ENCODE peak calls at places on chromosomes 16 and 17, in four cellular contexts. One of them, this sample, is unnamed.

GRCh38 chr17:39800540-39800939 is 62.8 kb downstream of the GRB7 start:
- DNase-seq in cardiac fibroblast: no peak
- DNase-seq in mammary epithelial cell: peak; percentile 78
- DNase-seq in astrocyte: no peak
- DNase-seq in this sample: no peak

GRCh38 chr17:27593232-27593856 is 37.6 kb upstream of the LGALS9 start:
- DNase-seq in astrocyte: no peak
- DNase-seq in cardiac fibroblast: no peak
- DNase-seq in mammary epithelial cell: no peak
- DNase-seq in this sample: no peak

GRCh38 chr16:19218581-19218980 is 50.5 kb downstream of the SYT17 start:
- DNase-seq in astrocyte: no peak
- DNase-seq in mammary epithelial cell: no peak
- DNase-seq in cardiac fibroblast: no peak
- DNase-seq in this sample: no peak

GRCh38 chr16:31083081-31083480 is 5.7 kb downstream of the PRSS53 start:
- DNase-seq in mammary epithelial cell: no peak
- DNase-seq in astrocyte: no peak
- DNase-seq in cardiac fibroblast: no peak
- DNase-seq in this sample: no peak

GRCh38 chr16:88782454-88783390 is 2.3 kb downstream of the PIEZO1 start:
- DNase-seq in astrocyte: peak; percentile 74
- DNase-seq in cardiac fibroblast: peak; percentile 40
- DNase-seq in mammary epithelial cell: peak; percentile 94
- DNase-seq in this sample: peak; percentile 79

GRCh38 chr17:36877774-36878173 is 59.5 kb upstream of the LHX1 start:
- DNase-seq in cardiac fibroblast: peak; percentile 43
- DNase-seq in astrocyte: peak; percentile 15
- DNase-seq in mammary epithelial cell: no peak
- DNase-seq in this sample: no peak

GRCh38 chr16:2451851-2452320 is 8.0 kb upstream of the TEDC2 start:
- DNase-seq in cardiac fibroblast: no peak
- DNase-seq in mammary epithelial cell: no peak
- DNase-seq in astrocyte: no peak
- DNase-seq in this sample: no peak

GRCh38 chr16:11407047-11407982 is 62.1 kb downstream of the RMI2 start:
- DNase-seq in mammary epithelial cell: peak; percentile 65
- DNase-seq in cardiac fibroblast: peak; percentile 83
- DNase-seq in astrocyte: peak; percentile 45
- DNase-seq in this sample: peak; percentile 72

GRCh38 chr17:37608369-37609169 is 649 bp downstream of the SYNRG start:
- DNase-seq in mammary epithelial cell: peak; percentile 20
- DNase-seq in astrocyte: peak; percentile 36
- DNase-seq in cardiac fibroblast: peak; percentile 45
- DNase-seq in this sample: peak; percentile 9

GRCh38 chr17:67212716-67213417 is 32.1 kb downstream of the HELZ start:
- DNase-seq in cardiac fibroblast: peak; percentile 58
- DNase-seq in astrocyte: peak; percentile 78
- DNase-seq in mammary epithelial cell: peak; percentile 28
- DNase-seq in this sample: peak; percentile 56

GRCh38 chr17:48752399-48753288 is 24.1 kb upstream of the HOXB13 start:
- DNase-seq in mammary epithelial cell: no peak
- DNase-seq in astrocyte: no peak
- DNase-seq in cardiac fibroblast: no peak
- DNase-seq in this sample: no peak

GRCh38 chr17:48755346-48755745 is 26.8 kb upstream of the HOXB13 start:
- DNase-seq in mammary epithelial cell: no peak
- DNase-seq in astrocyte: no peak
- DNase-seq in cardiac fibroblast: no peak
- DNase-seq in this sample: no peak

GRCh38 chr17:48756816-48757215 is 28.3 kb upstream of the HOXB13 start:
- DNase-seq in astrocyte: no peak
- DNase-seq in cardiac fibroblast: no peak
- DNase-seq in mammary epithelial cell: no peak
- DNase-seq in this sample: no peak

GRCh38 chr17:48753794-48754499 is 25.4 kb upstream of the HOXB13 start:
- DNase-seq in astrocyte: no peak
- DNase-seq in mammary epithelial cell: no peak
- DNase-seq in cardiac fibroblast: no peak
- DNase-seq in this sample: peak; percentile 19

GRCh38 chr17:48754500-48755261 is 26.1 kb upstream of the HOXB13 start:
- DNase-seq in mammary epithelial cell: no peak
- DNase-seq in astrocyte: no peak
- DNase-seq in cardiac fibroblast: no peak
- DNase-seq in this sample: no peak
- TF ChIP-seq CTCF in mammary epithelial cell: no peak
- TF ChIP-seq CTCF in astrocyte: no peak
- TF ChIP-seq CTCF in cardiac fibroblast: no peak
- TF ChIP-seq CTCF in this sample: no peak

GRCh38 chr16:48420437-48420836 is 35.2 kb upstream of the SIAH1 start:
- DNase-seq in cardiac fibroblast: no peak
- DNase-seq in astrocyte: no peak
- DNase-seq in mammary epithelial cell: peak; percentile 15
- DNase-seq in this sample: no peak
- TF ChIP-seq CTCF in cardiac fibroblast: no peak
- TF ChIP-seq CTCF in astrocyte: no peak
- TF ChIP-seq CTCF in mammary epithelial cell: no peak
- TF ChIP-seq CTCF in this sample: no peak

GRCh38 chr17:18110636-18111145 is 2.1 kb downstream of the MYO15A start:
- DNase-seq in mammary epithelial cell: no peak
- DNase-seq in astrocyte: no peak
- DNase-seq in cardiac fibroblast: no peak
- DNase-seq in this sample: no peak
- TF ChIP-seq CTCF in mammary epithelial cell: no peak
- TF ChIP-seq CTCF in astrocyte: no peak
- TF ChIP-seq CTCF in cardiac fibroblast: no peak
- TF ChIP-seq CTCF in this sample: no peak

GRCh38 chr16:17027488-17028129 is 443.2 kb downstream of the XYLT1 start:
- DNase-seq in astrocyte: no peak
- DNase-seq in mammary epithelial cell: no peak
- DNase-seq in cardiac fibroblast: no peak
- DNase-seq in this sample: no peak
- TF ChIP-seq CTCF in astrocyte: no peak
- TF ChIP-seq CTCF in mammary epithelial cell: no peak
- TF ChIP-seq CTCF in cardiac fibroblast: no peak
- TF ChIP-seq CTCF in this sample: no peak

GRCh38 chr17:2388020-2388704 is 12.7 kb downstream of the MNT start:
- DNase-seq in cardiac fibroblast: no peak
- DNase-seq in mammary epithelial cell: no peak
- DNase-seq in astrocyte: no peak
- DNase-seq in this sample: no peak

GRCh38 chr17:2386400-2387085 is 14.3 kb downstream of the MNT start:
- DNase-seq in astrocyte: no peak
- DNase-seq in cardiac fibroblast: no peak
- DNase-seq in mammary epithelial cell: no peak
- DNase-seq in this sample: no peak

GRCh38 chr17:2387086-2388019 is 13.5 kb downstream of the MNT start:
- DNase-seq in mammary epithelial cell: no peak
- DNase-seq in cardiac fibroblast: no peak
- DNase-seq in astrocyte: no peak
- DNase-seq in this sample: no peak

GRCh38 chr17:2390199-2390880 is 10.5 kb downstream of the MNT start:
- DNase-seq in mammary epithelial cell: no peak
- DNase-seq in cardiac fibroblast: peak; percentile 45
- DNase-seq in astrocyte: no peak
- DNase-seq in this sample: no peak

DNA sequence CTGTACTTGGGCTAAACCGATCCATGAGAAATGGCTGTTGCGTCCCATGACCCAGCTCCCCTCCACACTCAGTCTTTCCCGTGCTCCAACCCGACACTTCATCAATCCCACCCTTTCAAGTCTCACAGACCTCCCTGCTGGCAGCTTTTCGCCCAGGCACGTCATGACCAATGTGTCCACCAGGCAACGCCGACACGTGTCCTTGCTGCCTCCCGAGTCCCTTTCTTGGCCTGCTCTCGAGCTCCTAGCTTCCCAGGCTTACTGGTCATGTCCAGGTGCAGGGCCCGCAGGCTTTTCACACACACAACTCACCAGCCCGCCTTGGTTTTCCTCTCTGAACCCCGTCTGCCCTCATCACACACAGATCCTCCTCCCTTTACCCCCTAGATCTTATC is 12.2 kb downstream of the MNT start:
- DNase-seq in mammary epithelial cell: no peak
- DNase-seq in cardiac fibroblast: no peak
- DNase-seq in astrocyte: no peak
- DNase-seq in this sample: no peak
- TF ChIP-seq CTCF in mammary epithelial cell: no peak
- TF ChIP-seq CTCF in cardiac fibroblast: no peak
- TF ChIP-seq CTCF in astrocyte: no peak
- TF ChIP-seq CTCF in this sample: peak; percentile 24

DNA sequence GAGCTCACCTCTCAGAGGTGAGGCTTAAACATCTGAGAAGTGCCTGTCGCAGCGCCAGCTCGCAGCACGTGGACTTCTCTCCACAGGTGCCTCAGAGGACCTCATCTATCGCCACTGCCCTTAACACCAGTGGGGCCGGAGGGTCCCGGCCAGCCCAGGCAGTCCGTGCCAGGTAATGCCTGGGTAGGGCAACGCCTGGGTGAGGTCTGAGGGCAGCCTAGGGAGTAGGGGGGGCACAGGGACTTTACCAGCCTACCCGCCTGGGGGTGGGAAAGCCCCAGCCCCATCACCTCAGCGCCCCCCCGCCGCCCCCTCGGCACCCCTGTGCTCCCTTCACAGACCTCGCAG is 7.3 kb upstream of the C17orf107 start:
- DNase-seq in mammary epithelial cell: no peak
- DNase-seq in cardiac fibroblast: no peak
- DNase-seq in astrocyte: no peak
- DNase-seq in this sample: no peak
- TF ChIP-seq CTCF in mammary epithelial cell: no peak
- TF ChIP-seq CTCF in cardiac fibroblast: no peak
- TF ChIP-seq CTCF in astrocyte: no peak
- TF ChIP-seq CTCF in this sample: no peak

GRCh38 chr17:47725446-47726109 is 7.5 kb upstream of the TBX21 start:
- DNase-seq in cardiac fibroblast: no peak
- DNase-seq in astrocyte: no peak
- DNase-seq in mammary epithelial cell: no peak
- DNase-seq in this sample: no peak
- TF ChIP-seq CTCF in cardiac fibroblast: peak; percentile 4
- TF ChIP-seq CTCF in astrocyte: no peak
- TF ChIP-seq CTCF in mammary epithelial cell: no peak
- TF ChIP-seq CTCF in this sample: peak; percentile 30

GRCh38 chr17:75587718-75588545 is at the start of gene MYO15B:
- DNase-seq in cardiac fibroblast: peak; percentile 12
- DNase-seq in mammary epithelial cell: no peak
- DNase-seq in astrocyte: no peak
- DNase-seq in this sample: no peak

GRCh38 chr17:75588546-75589016 is 981 bp downstream of the MYO15B start:
- DNase-seq in astrocyte: no peak
- DNase-seq in cardiac fibroblast: no peak
- DNase-seq in mammary epithelial cell: no peak
- DNase-seq in this sample: no peak

GRCh38 chr17:75589919-75590303 is 2.3 kb downstream of the MYO15B start:
- DNase-seq in astrocyte: no peak
- DNase-seq in mammary epithelial cell: no peak
- DNase-seq in cardiac fibroblast: no peak
- DNase-seq in this sample: no peak

GRCh38 chr17:75590314-75590761 is 2.7 kb downstream of the MYO15B start:
- DNase-seq in mammary epithelial cell: no peak
- DNase-seq in astrocyte: no peak
- DNase-seq in cardiac fibroblast: no peak
- DNase-seq in this sample: no peak

GRCh38 chr17:75589017-75589918 is 1.7 kb downstream of the MYO15B start:
- DNase-seq in astrocyte: peak; percentile 36
- DNase-seq in cardiac fibroblast: peak; percentile 89
- DNase-seq in mammary epithelial cell: peak; percentile 64
- DNase-seq in this sample: peak; percentile 66
- TF ChIP-seq CTCF in astrocyte: no peak
- TF ChIP-seq CTCF in cardiac fibroblast: no peak
- TF ChIP-seq CTCF in mammary epithelial cell: no peak
- TF ChIP-seq CTCF in this sample: peak; percentile 83

DNA sequence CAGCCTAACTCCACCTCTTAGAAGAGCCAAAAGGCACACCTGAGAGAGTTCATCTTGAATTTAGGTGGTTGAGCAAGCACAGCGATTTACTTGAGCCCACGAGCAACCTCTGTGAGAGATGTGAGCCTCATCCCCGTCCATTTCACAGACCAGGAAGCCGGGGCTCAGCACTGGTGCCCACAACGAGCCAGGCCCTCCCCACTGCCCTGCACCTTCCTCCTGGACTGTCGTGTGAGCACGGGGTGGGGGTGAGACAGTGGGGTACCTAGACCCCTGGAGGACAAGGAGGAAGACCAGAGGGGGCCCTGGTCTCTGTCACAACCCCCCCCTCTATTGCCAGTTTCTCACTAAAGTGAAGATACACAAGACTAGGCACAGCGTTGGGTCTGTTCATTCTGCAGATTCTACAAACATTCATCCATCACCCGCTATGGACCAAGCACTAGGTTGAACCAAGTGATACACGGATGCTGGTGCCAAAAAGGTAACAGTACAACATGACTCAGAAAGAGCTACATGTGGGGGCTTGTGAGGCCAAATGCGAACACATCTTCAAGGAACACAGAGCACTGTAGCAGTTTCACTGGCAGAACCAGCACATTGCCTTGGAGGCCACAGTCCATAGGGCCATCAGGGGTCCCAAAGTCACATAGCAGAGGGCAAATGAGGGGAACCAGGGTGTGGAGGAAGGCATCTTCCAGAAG is 231.9 kb downstream of the PARN start:
- DNase-seq in mammary epithelial cell: peak; percentile 91
- DNase-seq in astrocyte: no peak
- DNase-seq in cardiac fibroblast: no peak
- DNase-seq in this sample: no peak
- TF ChIP-seq CTCF in mammary epithelial cell: no peak
- TF ChIP-seq CTCF in astrocyte: no peak
- TF ChIP-seq CTCF in cardiac fibroblast: no peak
- TF ChIP-seq CTCF in this sample: no peak